ENCODE peak calls at places on chromosomes 13 and 19, in four cellular contexts. Z is right cardiac atrium, U is pons, F is hepatocyte. L is an unnamed sample.

GRCh38 chr13:39970177-39970846 is 314.9 kb downstream of the COG6 start:
- DNase-seq in U (no peak), F (no peak), Z (no peak), L (no peak)

GRCh38 chr13:48626726-48627451 is 26.8 kb upstream of the CYSLTR2 start:
- DNase-seq in F (no peak), Z (no peak), U (no peak), L (peak)

GRCh38 chr13:91174886-91175501 is 172.5 kb upstream of the MIR17HG start:
- DNase-seq in U (no peak), F (no peak), Z (no peak), L (no peak)

GRCh38 chr19:35643255-35644205 is 2.0 kb downstream of the ETV2 start:
- DNase-seq in F (peak), U (peak), Z (peak), L (peak)

GRCh38 chr13:22235285-22235949 is 564.5 kb downstream of the FGF9 start:
- DNase-seq in F (peak), Z (no peak), U (no peak), L (no peak)

GRCh38 chr19:6273701-6274601 is 5.8 kb downstream of the MLLT1 start:
- DNase-seq in Z (peak), F (peak), U (peak), L (peak)

GRCh38 chr19:48715276-48715675 is 4.2 kb downstream of the MAMSTR start:
- DNase-seq in F (no peak), U (no peak), Z (peak), L (no peak)

GRCh38 chr19:1936430-1936829 is 4.5 kb upstream of the CSNK1G2 start:
- DNase-seq in Z (no peak), F (no peak), U (no peak), L (no peak)

GRCh38 chr19:44748426-44749254 is at the start of gene BCL3:
- DNase-seq in F (peak), U (no peak), Z (peak), L (peak)

GRCh38 chr13:74148437-74148836 is 14.2 kb upstream of the KLF12 start:
- DNase-seq in Z (no peak), U (no peak), F (no peak), L (no peak)

GRCh38 chr13:51932231-51932630 is 70.5 kb downstream of the CCDC70 start:
- DNase-seq in Z (no peak), F (no peak), U (no peak), L (no peak)

GRCh38 chr19:35214766-35215422 is 13.6 kb downstream of the FAM187B start:
- DNase-seq in F (no peak), U (no peak), Z (no peak), L (no peak)

GRCh38 chr13:24365191-24365590 is 55.8 kb downstream of the C1QTNF9 start:
- DNase-seq in F (no peak), Z (no peak), U (no peak), L (no peak)

GRCh38 chr13:79895416-79895815 is 414.5 kb downstream of the NDFIP2 start:
- DNase-seq in U (no peak), F (no peak), Z (no peak), L (no peak)

GRCh38 chr13:110869231-110869804 is 45.6 kb downstream of the ANKRD10 start:
- DNase-seq in F (no peak), U (peak), Z (no peak), L (no peak)

GRCh38 chr13:100130092-100130491 is 41.2 kb downstream of the PCCA start:
- DNase-seq in Z (no peak), F (no peak), U (peak), L (no peak)

GRCh38 chr19:49553451-49554271 is 25.9 kb downstream of the RCN3 start:
- DNase-seq in Z (no peak), F (peak), U (no peak), L (peak)

GRCh38 chr19:17755977-17756670 is 4.8 kb downstream of the FCHO1 start:
- DNase-seq in Z (no peak), F (peak), U (peak), L (peak)

GRCh38 chr13:110551284-110551683 is 10.2 kb downstream of the RAB20 start:
- DNase-seq in Z (no peak), U (no peak), F (no peak), L (no peak)

GRCh38 chr19:46736544-46737274 is 9.1 kb upstream of the FKRP start:
- DNase-seq in U (no peak), F (no peak), Z (peak), L (no peak)

GRCh38 chr13:85693889-85694511 is 105.2 kb downstream of the SLITRK6 start:
- DNase-seq in Z (no peak), F (peak), U (no peak), L (peak)

GRCh38 chr19:51359294-51359693 is 6.9 kb downstream of the ETFB start:
- DNase-seq in F (peak), Z (no peak), U (peak), L (peak)

GRCh38 chr19:49637865-49638350 is 2.0 kb downstream of the RRAS start:
- DNase-seq in Z (peak), U (no peak), F (peak), L (peak)

GRCh38 chr19:32675720-32676185 is at the start of gene RGS9BP:
- DNase-seq in U (peak), Z (peak), F (peak), L (peak)

GRCh38 chr19:50311723-50312635 is 17.2 kb downstream of the KCNC3 start:
- DNase-seq in Z (no peak), U (no peak), F (peak), L (no peak)

GRCh38 chr19:53102701-53103140 is 501 bp downstream of the ZNF160 start:
- DNase-seq in Z (peak), U (no peak), F (peak), L (peak)

GRCh38 chr13:112435973-112436372 is 59.8 kb downstream of the SPACA7 start:
- DNase-seq in F (no peak), U (no peak), Z (no peak), L (no peak)

GRCh38 chr19:46983097-46983496 is 36.5 kb upstream of the NPAS1 start:
- DNase-seq in Z (no peak), U (no peak), F (no peak), L (no peak)

GRCh38 chr19:51181913-51182419 is 39.9 kb downstream of the SIGLEC7 start:
- DNase-seq in F (no peak), Z (no peak), U (no peak), L (no peak)

GRCh38 chr19:41930926-41931592 is 2.8 kb upstream of the ERFL start:
- DNase-seq in Z (no peak), F (no peak), U (no peak), L (no peak)

GRCh38 chr19:27925202-27925601 is 1287.7 kb downstream of the UQCRFS1 start:
- DNase-seq in U (no peak), F (no peak), Z (no peak), L (no peak)

GRCh38 chr13:112441226-112441625 is 65.1 kb downstream of the SPACA7 start:
- DNase-seq in U (no peak), Z (no peak), F (no peak), L (no peak)

GRCh38 chr13:113291997-113292862 is 4.8 kb upstream of the LAMP1 start:
- DNase-seq in Z (no peak), U (no peak), F (peak), L (peak)

GRCh38 chr13:54599413-54599812 is 1570.8 kb downstream of the OLFM4 start:
- DNase-seq in U (no peak), F (no peak), Z (no peak), L (no peak)

GRCh38 chr19:29666634-29667389 is 1.6 kb downstream of the PLEKHF1 start:
- DNase-seq in U (peak), F (peak), Z (peak), L (peak)

GRCh38 chr19:33374406-33374703 is 846 bp downstream of the CEBPG start:
- DNase-seq in Z (no peak), U (no peak), F (no peak), L (peak)

GRCh38 chr19:4523306-4524110 is 5.2 kb upstream of the PLIN4 start:
- DNase-seq in Z (peak), F (no peak), U (peak), L (peak)

L was measured in mesenchymal stem cell.